ENCODE peak calls at places on chromosome 16, in ten cellular contexts. One of them, this sample, is unnamed. For H3K36me3 and H3K4me1, the result is how much of the 10 kb centered on the place peaks cover.

GRCh38 chr16:4016648-4017047 is 99.6 kb downstream of the ADCY9 start:
- DNase-seq in sigmoid colon: no peak
- DNase-seq in body of pancreas: no peak
- DNase-seq in mucosa of descending colon: no peak
- DNase-seq in right atrium auricular region: no peak
- DNase-seq in left ventricle myocardium inferior: no peak
- DNase-seq in kidney: no peak
- DNase-seq in pancreas: no peak
- DNase-seq in tibial nerve: no peak
- DNase-seq in heart left ventricle: no peak
- DNase-seq in this sample: no peak

GRCh38 chr16:69522732-69523404 is 42.9 kb upstream of the NFAT5 start:
- DNase-seq in left ventricle myocardium inferior: no peak
- DNase-seq in body of pancreas: no peak
- DNase-seq in pancreas: no peak
- DNase-seq in sigmoid colon: no peak
- DNase-seq in right atrium auricular region: no peak
- DNase-seq in tibial nerve: no peak
- DNase-seq in kidney: no peak
- DNase-seq in mucosa of descending colon: no peak
- DNase-seq in heart left ventricle: no peak
- DNase-seq in this sample: no peak

GRCh38 chr16:87506423-87507350 is 13.9 kb upstream of the ZCCHC14 start:
- DNase-seq in right atrium auricular region: no peak
- DNase-seq in mucosa of descending colon: no peak
- DNase-seq in left ventricle myocardium inferior: no peak
- DNase-seq in tibial nerve: no peak
- DNase-seq in kidney: no peak
- DNase-seq in pancreas: peak
- DNase-seq in sigmoid colon: no peak
- DNase-seq in heart left ventricle: no peak
- DNase-seq in body of pancreas: peak
- DNase-seq in this sample: peak

GRCh38 chr16:68367034-68367433 is 56.2 kb downstream of the PRMT7 start:
- DNase-seq in kidney: no peak
- DNase-seq in mucosa of descending colon: peak
- DNase-seq in pancreas: peak
- DNase-seq in tibial nerve: peak
- DNase-seq in body of pancreas: no peak
- DNase-seq in sigmoid colon: no peak
- DNase-seq in heart left ventricle: no peak
- DNase-seq in right atrium auricular region: no peak
- DNase-seq in left ventricle myocardium inferior: no peak
- DNase-seq in this sample: no peak

GRCh38 chr16:88744520-88744835 is 38.2 kb downstream of the CTU2 start:
- DNase-seq in left ventricle myocardium inferior: no peak
- DNase-seq in mucosa of descending colon: no peak
- DNase-seq in tibial nerve: no peak
- DNase-seq in body of pancreas: no peak
- DNase-seq in kidney: no peak
- DNase-seq in sigmoid colon: no peak
- DNase-seq in heart left ventricle: no peak
- DNase-seq in pancreas: no peak
- DNase-seq in right atrium auricular region: no peak
- DNase-seq in this sample: no peak

GRCh38 chr16:89822188-89823086 is 5.8 kb upstream of the SPIRE2 start:
- DNase-seq in mucosa of descending colon: peak
- DNase-seq in sigmoid colon: no peak
- DNase-seq in heart left ventricle: no peak
- DNase-seq in left ventricle myocardium inferior: no peak
- DNase-seq in right atrium auricular region: no peak
- DNase-seq in tibial nerve: no peak
- DNase-seq in kidney: no peak
- DNase-seq in body of pancreas: no peak
- DNase-seq in pancreas: no peak
- DNase-seq in this sample: no peak

GRCh38 chr16:87948119-87948545 is 3.1 kb upstream of the BANP start:
- DNase-seq in pancreas: no peak
- DNase-seq in body of pancreas: no peak
- DNase-seq in heart left ventricle: no peak
- DNase-seq in mucosa of descending colon: no peak
- DNase-seq in right atrium auricular region: no peak
- DNase-seq in kidney: peak
- DNase-seq in sigmoid colon: no peak
- DNase-seq in tibial nerve: peak
- DNase-seq in left ventricle myocardium inferior: no peak
- DNase-seq in this sample: no peak

GRCh38 chr16:67884684-67885083 is at the start of gene NRN1L:
- DNase-seq in left ventricle myocardium inferior: peak
- DNase-seq in mucosa of descending colon: peak
- DNase-seq in kidney: peak
- DNase-seq in pancreas: peak
- DNase-seq in body of pancreas: peak
- DNase-seq in sigmoid colon: peak
- DNase-seq in right atrium auricular region: peak
- DNase-seq in tibial nerve: peak
- DNase-seq in heart left ventricle: peak
- DNase-seq in this sample: peak

GRCh38 chr16:23924138-23924537 is 88.4 kb downstream of the PRKCB start:
- DNase-seq in left ventricle myocardium inferior: no peak
- DNase-seq in right atrium auricular region: no peak
- DNase-seq in kidney: no peak
- DNase-seq in mucosa of descending colon: no peak
- DNase-seq in body of pancreas: no peak
- DNase-seq in sigmoid colon: no peak
- DNase-seq in heart left ventricle: no peak
- DNase-seq in tibial nerve: no peak
- DNase-seq in pancreas: no peak
- DNase-seq in this sample: no peak

GRCh38 chr16:35377142-35377541 is 1917.7 kb downstream of the TP53TG3F start:
- DNase-seq in left ventricle myocardium inferior: no peak
- DNase-seq in right atrium auricular region: no peak
- DNase-seq in sigmoid colon: no peak
- DNase-seq in body of pancreas: no peak
- DNase-seq in tibial nerve: no peak
- DNase-seq in heart left ventricle: no peak
- DNase-seq in mucosa of descending colon: no peak
- DNase-seq in pancreas: no peak
- DNase-seq in kidney: no peak
- DNase-seq in this sample: no peak

GRCh38 chr16:7602424-7602935 is 269.8 kb downstream of the RBFOX1 start:
- DNase-seq in kidney: no peak
- DNase-seq in body of pancreas: no peak
- DNase-seq in right atrium auricular region: no peak
- DNase-seq in heart left ventricle: no peak
- DNase-seq in tibial nerve: no peak
- DNase-seq in pancreas: no peak
- DNase-seq in sigmoid colon: no peak
- DNase-seq in left ventricle myocardium inferior: no peak
- DNase-seq in mucosa of descending colon: no peak
- DNase-seq in this sample: no peak

GRCh38 chr16:1152123-1152638 is 725 bp upstream of the CACNA1H start:
- DNase-seq in pancreas: no peak
- DNase-seq in heart left ventricle: peak
- DNase-seq in mucosa of descending colon: no peak
- DNase-seq in sigmoid colon: peak
- DNase-seq in kidney: no peak
- DNase-seq in tibial nerve: no peak
- DNase-seq in left ventricle myocardium inferior: no peak
- DNase-seq in body of pancreas: no peak
- DNase-seq in right atrium auricular region: no peak
- DNase-seq in this sample: no peak

GRCh38 chr16:68448360-68448970 is at the start of gene SMPD3:
- DNase-seq in pancreas: peak
- DNase-seq in right atrium auricular region: peak
- DNase-seq in kidney: peak
- DNase-seq in heart left ventricle: peak
- DNase-seq in tibial nerve: peak
- DNase-seq in left ventricle myocardium inferior: peak
- DNase-seq in body of pancreas: peak
- DNase-seq in mucosa of descending colon: peak
- DNase-seq in sigmoid colon: peak
- DNase-seq in this sample: peak

DNA sequence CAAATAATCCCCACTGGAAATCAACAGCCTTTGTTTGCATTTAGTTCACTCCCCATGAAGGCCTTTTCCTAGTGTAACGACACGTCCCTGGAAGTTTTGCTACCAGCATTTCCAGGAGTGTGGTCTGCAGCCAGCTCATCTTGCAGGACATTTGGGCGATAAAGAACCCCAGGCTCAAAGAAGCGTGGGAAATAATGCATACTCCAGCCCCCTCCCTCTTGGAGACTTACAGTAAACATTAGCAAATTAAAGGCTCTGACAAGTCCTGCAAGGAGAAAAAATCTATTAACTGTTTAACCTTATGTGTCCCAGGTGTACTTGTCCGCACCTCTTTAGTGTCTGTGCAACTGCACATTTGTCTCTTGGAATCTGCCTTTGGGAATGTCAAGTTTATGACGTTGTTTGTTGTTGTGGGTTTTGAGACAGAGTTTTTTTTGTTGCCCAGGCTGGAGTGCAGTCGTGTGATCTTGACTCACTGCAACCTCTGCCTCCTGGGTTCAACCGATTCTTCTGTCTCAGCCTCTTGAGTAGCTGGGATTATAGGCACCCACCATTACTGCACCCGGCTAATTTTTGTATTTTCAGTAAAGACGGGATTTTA is 131.1 kb downstream of the ABCC1 start:
- DNase-seq in tibial nerve: no peak
- DNase-seq in pancreas: no peak
- DNase-seq in heart left ventricle: no peak
- DNase-seq in sigmoid colon: no peak
- DNase-seq in right atrium auricular region: no peak
- DNase-seq in mucosa of descending colon: no peak
- DNase-seq in body of pancreas: no peak
- DNase-seq in left ventricle myocardium inferior: no peak
- DNase-seq in kidney: no peak
- DNase-seq in this sample: no peak
- H3K36me3 ChIP-seq in tibial nerve: under half
- H3K36me3 ChIP-seq in pancreas: under half
- H3K36me3 ChIP-seq in heart left ventricle: under half
- H3K36me3 ChIP-seq in sigmoid colon: under half
- H3K36me3 ChIP-seq in right atrium auricular region: half or more
- H3K36me3 ChIP-seq in mucosa of descending colon: under half
- H3K36me3 ChIP-seq in body of pancreas: under half
- H3K36me3 ChIP-seq in left ventricle myocardium inferior: half or more
- H3K36me3 ChIP-seq in kidney: under half
- H3K36me3 ChIP-seq in this sample: half or more

GRCh38 chr16:57817680-57818079 is 15.4 kb upstream of the KIFC3 start:
- DNase-seq in right atrium auricular region: no peak
- DNase-seq in mucosa of descending colon: no peak
- DNase-seq in kidney: no peak
- DNase-seq in sigmoid colon: no peak
- DNase-seq in heart left ventricle: no peak
- DNase-seq in body of pancreas: no peak
- DNase-seq in left ventricle myocardium inferior: no peak
- DNase-seq in pancreas: no peak
- DNase-seq in tibial nerve: no peak
- DNase-seq in this sample: no peak
- TF ChIP-seq CTCF in right atrium auricular region: no peak
- TF ChIP-seq CTCF in mucosa of descending colon: no peak
- TF ChIP-seq CTCF in kidney: no peak
- TF ChIP-seq CTCF in sigmoid colon: no peak
- TF ChIP-seq CTCF in heart left ventricle: no peak
- TF ChIP-seq CTCF in body of pancreas: no peak
- TF ChIP-seq CTCF in left ventricle myocardium inferior: no peak
- TF ChIP-seq CTCF in pancreas: no peak
- TF ChIP-seq CTCF in tibial nerve: no peak
- TF ChIP-seq CTCF in this sample: no peak

DNA sequence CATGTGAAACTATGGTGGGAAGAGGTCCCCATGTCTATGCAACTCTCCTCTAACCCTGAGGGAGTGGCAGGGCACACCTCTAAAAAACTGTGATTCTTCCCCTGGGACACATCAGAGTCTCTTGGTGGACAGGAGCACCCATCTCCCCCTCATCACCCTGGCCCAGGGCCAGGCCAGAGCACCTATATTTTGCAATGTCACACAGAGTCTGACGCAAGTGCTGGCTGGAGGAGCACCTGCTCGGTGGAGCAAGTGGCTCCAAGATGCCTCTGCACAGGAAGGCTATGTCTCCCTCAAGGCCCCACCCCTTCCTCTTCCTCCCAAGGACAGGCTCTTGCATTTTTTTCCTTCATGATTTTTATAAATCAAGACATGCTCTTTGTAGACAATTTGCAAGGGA is 13.3 kb downstream of the SNN start:
- DNase-seq in tibial nerve: no peak
- DNase-seq in kidney: peak
- DNase-seq in right atrium auricular region: no peak
- DNase-seq in pancreas: peak
- DNase-seq in mucosa of descending colon: no peak
- DNase-seq in body of pancreas: no peak
- DNase-seq in heart left ventricle: no peak
- DNase-seq in sigmoid colon: peak
- DNase-seq in left ventricle myocardium inferior: no peak
- DNase-seq in this sample: peak
- H3K4me1 ChIP-seq in tibial nerve: under half
- H3K4me1 ChIP-seq in kidney: under half
- H3K4me1 ChIP-seq in right atrium auricular region: under half
- H3K4me1 ChIP-seq in pancreas: under half
- H3K4me1 ChIP-seq in mucosa of descending colon: under half
- H3K4me1 ChIP-seq in body of pancreas: under half
- H3K4me1 ChIP-seq in heart left ventricle: half or more
- H3K4me1 ChIP-seq in sigmoid colon: under half
- H3K4me1 ChIP-seq in left ventricle myocardium inferior: half or more
- H3K4me1 ChIP-seq in this sample: under half

GRCh38 chr16:14242769-14243168 is 171.7 kb downstream of the MRTFB start:
- DNase-seq in pancreas: no peak
- DNase-seq in tibial nerve: no peak
- DNase-seq in sigmoid colon: no peak
- DNase-seq in left ventricle myocardium inferior: no peak
- DNase-seq in heart left ventricle: no peak
- DNase-seq in mucosa of descending colon: no peak
- DNase-seq in right atrium auricular region: no peak
- DNase-seq in body of pancreas: no peak
- DNase-seq in kidney: no peak
- DNase-seq in this sample: no peak

GRCh38 chr16:14241631-14242030 is 170.5 kb downstream of the MRTFB start:
- DNase-seq in body of pancreas: no peak
- DNase-seq in sigmoid colon: no peak
- DNase-seq in right atrium auricular region: no peak
- DNase-seq in mucosa of descending colon: no peak
- DNase-seq in pancreas: no peak
- DNase-seq in heart left ventricle: no peak
- DNase-seq in tibial nerve: no peak
- DNase-seq in kidney: no peak
- DNase-seq in left ventricle myocardium inferior: no peak
- DNase-seq in this sample: no peak

GRCh38 chr16:14238756-14239155 is 167.6 kb downstream of the MRTFB start:
- DNase-seq in mucosa of descending colon: no peak
- DNase-seq in body of pancreas: no peak
- DNase-seq in right atrium auricular region: no peak
- DNase-seq in tibial nerve: no peak
- DNase-seq in heart left ventricle: no peak
- DNase-seq in kidney: no peak
- DNase-seq in left ventricle myocardium inferior: no peak
- DNase-seq in pancreas: no peak
- DNase-seq in sigmoid colon: no peak
- DNase-seq in this sample: no peak

GRCh38 chr16:14240964-14241363 is 169.8 kb downstream of the MRTFB start:
- DNase-seq in body of pancreas: no peak
- DNase-seq in mucosa of descending colon: no peak
- DNase-seq in kidney: no peak
- DNase-seq in left ventricle myocardium inferior: no peak
- DNase-seq in tibial nerve: no peak
- DNase-seq in sigmoid colon: no peak
- DNase-seq in right atrium auricular region: no peak
- DNase-seq in pancreas: no peak
- DNase-seq in heart left ventricle: no peak
- DNase-seq in this sample: no peak

GRCh38 chr16:14240216-14240843 is 169.2 kb downstream of the MRTFB start:
- DNase-seq in pancreas: no peak
- DNase-seq in left ventricle myocardium inferior: no peak
- DNase-seq in heart left ventricle: no peak
- DNase-seq in right atrium auricular region: no peak
- DNase-seq in sigmoid colon: no peak
- DNase-seq in kidney: no peak
- DNase-seq in mucosa of descending colon: no peak
- DNase-seq in tibial nerve: no peak
- DNase-seq in body of pancreas: no peak
- DNase-seq in this sample: no peak
- H3K36me3 ChIP-seq in pancreas: under half
- H3K36me3 ChIP-seq in left ventricle myocardium inferior: half or more
- H3K36me3 ChIP-seq in heart left ventricle: under half
- H3K36me3 ChIP-seq in right atrium auricular region: half or more
- H3K36me3 ChIP-seq in sigmoid colon: under half
- H3K36me3 ChIP-seq in kidney: under half
- H3K36me3 ChIP-seq in mucosa of descending colon: under half
- H3K36me3 ChIP-seq in tibial nerve: under half
- H3K36me3 ChIP-seq in body of pancreas: under half
- H3K36me3 ChIP-seq in this sample: half or more